ENCODE peak calls at places on chromosome 14, in ten cellular contexts. X is adrenal gland; L is tibial nerve; R is fibroblast of lung; T is astrocyte of the cerebellum; Y is CD8-positive, alpha-beta memory T cell; C is DMS153; N is GM13976; J is endothelial cell; Q is stimulated activated naive CD8-positive, alpha-beta T cell treated with anti-CD3 and anti-CD28 coated beads, Interleukin-15, amount 100 ng/mL, for 72 hours. V is an unnamed sample.

GRCh38 chr14:73850940-73851339 is 691 bp upstream of the PTGR2 start:
- DNase-seq in T (no peak), J (no peak), N (no peak), L (no peak), Y (no peak), C (peak; percentile 12), R (peak; percentile 39), X (no peak), Q (no peak), V (no peak)

GRCh38 chr14:100292301-100292775 is 13.9 kb downstream of the SLC25A29 start:
- DNase-seq in L (no peak), C (no peak), Y (no peak), X (peak; percentile 16), R (no peak), Q (no peak), N (no peak), J (no peak), T (no peak), V (no peak)

GRCh38 chr14:89096946-89097345 is 272.5 kb downstream of the TTC8 start:
- DNase-seq in Q (no peak), Y (no peak), N (no peak), J (no peak), T (no peak), L (no peak), R (no peak), C (no peak), X (no peak), V (no peak)

GRCh38 chr14:103628221-103628683 is 759 bp upstream of the KLC1 start:
- DNase-seq in J (peak; percentile 40), L (peak; percentile 49), R (peak; percentile 79), T (peak; percentile 32), N (peak; percentile 60), X (peak; percentile 88), C (no peak), Y (no peak), Q (peak; percentile 21), V (peak; percentile 88)

GRCh38 chr14:69133206-69134125 is 19.5 kb downstream of the DCAF5 start:
- DNase-seq in Y (no peak), Q (peak; percentile 43), J (no peak), C (no peak), T (no peak), L (no peak), N (no peak), X (peak; percentile 47), R (peak; percentile 85), V (peak; percentile 50)

GRCh38 chr14:40394634-40395340 is 962.6 kb upstream of the FBXO33 start:
- DNase-seq in T (no peak), R (peak; percentile 47), X (no peak), J (no peak), N (no peak), Y (no peak), C (no peak), Q (no peak), L (no peak), V (no peak)

GRCh38 chr14:53953002-53953827 is 3.4 kb downstream of the BMP4 start:
- DNase-seq in R (peak; percentile 80), Y (no peak), L (peak; percentile 80), Q (peak; percentile 18), X (peak; percentile 90), T (peak; percentile 73), C (peak; percentile 4), J (peak; percentile 91), N (peak; percentile 90), V (peak; percentile 90)

GRCh38 chr14:101359221-101360044 is 201.9 kb upstream of the DIO3 start:
- DNase-seq in R (peak; percentile 22), L (peak; percentile 61), Q (no peak), J (no peak), Y (no peak), T (peak; percentile 44), C (no peak), X (no peak), N (no peak), V (peak; percentile 49)

GRCh38 chr14:63478024-63478423 is 65.2 kb downstream of the PPP2R5E start:
- DNase-seq in N (peak; percentile 57), T (no peak), R (no peak), L (no peak), Q (no peak), X (no peak), J (no peak), C (no peak), Y (no peak), V (no peak)

GRCh38 chr14:56199095-56199975 is 81.1 kb downstream of the PELI2 start:
- DNase-seq in R (peak; percentile 98), X (peak; percentile 42), C (peak; percentile 25), Y (no peak), J (no peak), L (peak; percentile 78), N (peak; percentile 30), T (peak; percentile 89), Q (no peak), V (peak; percentile 22)

GRCh38 chr14:64703393-64704144 is 655 bp upstream of the PLEKHG3 start:
- DNase-seq in N (no peak), C (no peak), Y (no peak), L (no peak), J (peak; percentile 45), X (no peak), R (peak; percentile 46), T (no peak), Q (no peak), V (no peak)

V was measured in thyroid gland.